ENCODE peak calls at places on chromosomes 13 and 19, in four cellular contexts. S, N, E and Q are unnamed samples.

GRCh38 chr19:38024991-38025716 is 118.1 kb downstream of the SIPA1L3 start:
- DNase-seq in S (no peak), N (no peak), E (no peak), Q (peak; percentile 49)

GRCh38 chr13:28344163-28344562 is 150.8 kb downstream of the FLT1 start:
- DNase-seq in S (no peak), N (no peak), E (no peak), Q (no peak)

GRCh38 chr13:106176103-106176502 is 359.4 kb downstream of the EFNB2 start:
- DNase-seq in S (no peak), N (no peak), E (peak; percentile 78), Q (no peak)

GRCh38 chr19:8069116-8069973 is 16.8 kb downstream of the CCL25 start:
- DNase-seq in S (no peak), N (no peak), E (no peak), Q (peak; percentile 49)

GRCh38 chr19:48962029-48962848 is 2.9 kb upstream of the FTL start:
- DNase-seq in S (no peak), N (peak; percentile 88), E (no peak), Q (peak; percentile 77)

GRCh38 chr13:103539265-103539664 is 473.0 kb upstream of the SLC10A2 start:
- DNase-seq in S (no peak), N (no peak), E (no peak), Q (no peak)

GRCh38 chr19:35975608-35976214 is 19.3 kb upstream of the SDHAF1 start:
- DNase-seq in S (no peak), N (peak; percentile 64), E (peak; percentile 26), Q (peak; percentile 53)

GRCh38 chr13:80235131-80235530 is 105.8 kb downstream of the SPRY2 start:
- DNase-seq in S (no peak), N (no peak), E (no peak), Q (no peak)

GRCh38 chr19:33416307-33417215 is 43.1 kb downstream of the CEBPG start:
- DNase-seq in S (no peak), N (peak; percentile 99), E (peak; percentile 68), Q (peak; percentile 84)

GRCh38 chr19:5192568-5192967 is 148.0 kb downstream of the PTPRS start:
- DNase-seq in S (no peak), N (no peak), E (no peak), Q (no peak)

GRCh38 chr13:95039415-95039814 is 261.8 kb downstream of the ABCC4 start:
- DNase-seq in S (no peak), N (no peak), E (peak; percentile 62), Q (no peak)

GRCh38 chr13:33016414-33017409 is at the start of gene KL:
- DNase-seq in S (no peak), N (no peak), E (no peak), Q (no peak)

GRCh38 chr13:25771641-25772478 is 280.0 kb downstream of the SHISA2 start:
- DNase-seq in S (no peak), N (no peak), E (no peak), Q (no peak)

GRCh38 chr19:12792853-12793289 is 1.6 kb downstream of the JUNB start:
- DNase-seq in S (no peak), N (no peak), E (no peak), Q (no peak)

GRCh38 chr19:41939861-41940442 is 11.7 kb upstream of the ERFL start:
- DNase-seq in S (no peak), N (peak; percentile 78), E (no peak), Q (peak; percentile 91)

GRCh38 chr13:74290324-74290773 is 156.1 kb upstream of the KLF12 start:
- DNase-seq in S (no peak), N (no peak), E (peak; percentile 79), Q (no peak)

GRCh38 chr19:55354698-55355212 is at the start of gene COX6B2:
- DNase-seq in S (no peak), N (no peak), E (no peak), Q (peak; percentile 76)

GRCh38 chr19:55355213-55355821 is 798 bp upstream of the COX6B2 start:
- DNase-seq in S (no peak), N (no peak), E (no peak), Q (no peak)

GRCh38 chr19:55352746-55353145 is 1.8 kb downstream of the COX6B2 start:
- DNase-seq in S (no peak), N (no peak), E (no peak), Q (no peak)

GRCh38 chr19:55353356-55353802 is 1.1 kb downstream of the COX6B2 start:
- DNase-seq in S (no peak), N (no peak), E (no peak), Q (no peak)

GRCh38 chr19:55353803-55354697 is 469 bp downstream of the COX6B2 start:
- DNase-seq in S (no peak), N (peak; percentile 90), E (peak; percentile 43), Q (peak; percentile 82)
- TF ChIP-seq BHLHE40 in S (no peak), N (no peak), E (no peak), Q (no peak)

DNA sequence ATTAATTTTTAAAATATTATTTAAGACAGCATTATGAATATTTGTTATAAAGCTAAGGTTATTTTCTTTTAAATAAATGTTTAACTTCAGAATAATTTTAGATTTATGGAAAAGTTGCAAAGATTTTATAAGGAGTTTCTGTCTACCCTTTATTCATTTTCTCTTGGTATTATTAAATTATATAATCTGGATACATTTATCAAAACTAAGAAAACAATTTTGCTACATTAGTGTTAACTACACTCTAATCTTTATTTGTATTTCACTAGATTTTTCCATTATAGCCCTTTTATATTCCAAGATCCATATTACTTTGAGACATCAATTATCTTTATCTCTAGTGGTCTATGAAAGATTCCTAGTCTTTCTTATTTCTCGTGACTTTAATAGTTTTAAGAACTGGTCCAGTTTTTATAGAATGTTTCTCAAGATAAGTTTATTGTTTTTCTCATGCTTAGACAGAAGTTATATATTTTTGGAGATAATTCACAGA is 1243.7 kb upstream of the PCDH9 start:
- DNase-seq in S (no peak), N (no peak), E (no peak), Q (no peak)
- TF ChIP-seq BHLHE40 in S (no peak), N (no peak), E (no peak), Q (no peak)

DNA sequence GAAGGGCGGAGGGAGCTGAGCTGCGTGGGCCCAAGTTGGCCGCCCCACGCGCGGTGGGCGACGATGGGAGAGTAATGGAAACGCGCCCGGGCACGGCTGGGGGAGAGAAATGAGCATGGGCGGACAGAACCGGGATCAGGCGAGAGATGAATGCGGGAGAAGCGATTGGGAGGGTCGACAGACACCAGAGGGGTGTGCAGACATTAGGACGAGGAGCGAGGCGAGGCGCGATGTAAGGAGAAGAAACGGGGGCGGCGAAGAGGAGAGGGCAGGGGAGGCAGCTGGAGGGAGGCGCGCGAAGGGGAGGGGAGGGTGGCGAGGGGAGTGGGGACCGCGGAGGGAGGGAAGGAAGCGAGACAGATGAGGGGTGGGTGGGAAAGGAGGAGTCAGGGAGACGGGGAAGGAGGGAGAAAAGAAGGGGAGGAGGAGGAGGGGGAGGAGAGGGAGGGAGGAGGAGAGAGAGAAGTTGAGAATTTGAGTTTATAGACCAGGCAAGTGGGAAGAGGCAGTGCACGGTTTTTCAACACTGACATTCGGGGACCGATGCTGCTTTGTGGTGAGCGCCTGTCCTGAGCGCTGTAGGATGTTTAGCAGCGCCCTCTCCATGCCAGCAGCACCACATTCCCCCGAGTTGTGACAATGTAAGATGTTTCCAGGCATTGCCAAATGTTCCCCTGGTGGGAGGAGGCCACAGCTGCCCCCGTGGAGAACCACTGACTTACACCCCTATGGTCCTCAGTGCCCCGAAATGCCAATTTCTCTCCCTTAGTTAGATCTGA is at the start of gene SHISA7:
- DNase-seq in S (no peak), N (no peak), E (no peak), Q (peak; percentile 47)
- TF ChIP-seq BHLHE40 in S (no peak), N (no peak), E (no peak), Q (no peak)

GRCh38 chr19:51712461-51713081 is 11.2 kb downstream of the HAS1 start:
- DNase-seq in S (no peak), N (peak; percentile 59), E (peak; percentile 35), Q (no peak)
- TF ChIP-seq BHLHE40 in S (no peak), N (no peak), E (no peak), Q (no peak)

GRCh38 chr13:112690242-112690943 is 555 bp downstream of the ATP11A start:
- DNase-seq in S (no peak), N (peak; percentile 33), E (peak; percentile 44), Q (peak; percentile 38)
- TF ChIP-seq BHLHE40 in S (peak; percentile 29), N (no peak), E (no peak), Q (no peak)

DNA sequence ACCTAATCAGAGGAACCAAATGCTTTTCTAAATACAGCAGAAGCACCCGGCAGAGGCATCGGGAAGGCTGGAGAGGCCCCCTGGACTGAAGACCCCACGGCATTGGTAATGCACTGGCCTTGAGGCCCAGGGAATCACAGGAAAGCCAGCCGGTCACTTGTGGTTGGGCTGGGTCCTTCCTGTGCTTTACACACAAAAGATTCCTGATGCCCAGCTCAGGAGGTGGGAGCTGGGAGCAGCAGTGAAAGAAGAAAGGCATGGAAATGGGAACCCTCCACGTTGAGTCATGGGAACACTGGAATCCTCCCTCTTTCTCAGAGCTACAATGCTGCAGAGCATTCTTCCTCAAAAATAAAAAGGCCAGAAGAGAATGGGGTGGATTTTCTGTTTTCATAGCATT is 126.4 kb downstream of the TNFRSF19 start:
- DNase-seq in S (no peak), N (no peak), E (peak; percentile 29), Q (no peak)
- TF ChIP-seq BHLHE40 in S (no peak), N (no peak), E (no peak), Q (no peak)